ENCODE peak calls at places on chromosomes 13 and 19, in nine cellular contexts. F is kidney, Z is kidney epithelial cell, I is ELR, O is mucosa of descending colon, Q is bronchial epithelial cell, H is RPMI7951, X is mammary epithelial cell, A is WERI-Rb-1. P is an unnamed sample.

GRCh38 chr19:42596391-42597071 is 1.8 kb upstream of the CEACAM8 start:
- DNase-seq in F (peak), I (peak), Z (no peak), A (peak), X (no peak), H (peak), O (no peak), Q (peak), P (peak)

GRCh38 chr19:51637362-51637978 is 7.3 kb upstream of the SIGLEC5 start:
- DNase-seq in O (no peak), A (no peak), H (peak), Z (no peak), X (no peak), F (no peak), I (peak), Q (peak), P (no peak)

GRCh38 chr13:112473818-112474217 is 97.7 kb downstream of the SPACA7 start:
- DNase-seq in I (no peak), O (no peak), A (no peak), F (no peak), H (no peak), Q (no peak), Z (no peak), X (no peak), P (no peak)

GRCh38 chr19:48656840-48657474 is 11.0 kb upstream of the CA11 start:
- DNase-seq in I (peak), O (peak), X (peak), A (no peak), F (no peak), H (peak), Z (peak), Q (peak), P (peak)

GRCh38 chr13:30715837-30716236 is 19.5 kb upstream of the ALOX5AP start:
- DNase-seq in Q (peak), X (no peak), F (peak), O (no peak), H (no peak), A (no peak), I (no peak), Z (no peak), P (no peak)

GRCh38 chr19:4007836-4008539 is 452 bp downstream of the PIAS4 start:
- DNase-seq in X (no peak), Q (no peak), I (peak), F (no peak), A (peak), Z (no peak), H (peak), O (no peak), P (peak)

GRCh38 chr19:55069137-55069858 is 6.3 kb upstream of the RDH13 start:
- DNase-seq in Z (no peak), I (peak), Q (peak), F (peak), X (peak), O (peak), A (peak), H (no peak), P (peak)

GRCh38 chr19:34505321-34506025 is 23.9 kb downstream of the WTIP start:
- DNase-seq in F (no peak), X (no peak), I (no peak), O (no peak), Z (no peak), H (no peak), A (no peak), Q (no peak), P (no peak)

GRCh38 chr13:66152596-66152995 is 1077.5 kb downstream of the PCDH9 start:
- DNase-seq in X (no peak), Z (no peak), A (no peak), F (no peak), H (no peak), Q (no peak), O (no peak), I (no peak), P (no peak)

GRCh38 chr13:30872685-30873443 is 33.2 kb upstream of the MEDAG start:
- DNase-seq in A (no peak), Q (no peak), X (peak), F (no peak), I (peak), O (no peak), Z (peak), H (peak), P (peak)

GRCh38 chr13:51589793-51590192 is 5.5 kb downstream of the WDFY2 start:
- DNase-seq in X (no peak), H (no peak), I (peak), Q (no peak), A (no peak), Z (no peak), F (no peak), O (no peak), P (peak)

GRCh38 chr13:43663474-43664090 is 123.2 kb downstream of the ENOX1 start:
- DNase-seq in A (no peak), X (no peak), O (no peak), I (peak), Q (peak), Z (no peak), F (no peak), H (peak), P (peak)

GRCh38 chr19:41564515-41565383 is 11.2 kb upstream of the CEACAM21 start:
- DNase-seq in H (peak), A (peak), X (no peak), I (no peak), Q (no peak), O (no peak), Z (no peak), F (no peak), P (no peak)

GRCh38 chr13:53368948-53369347 is 340.3 kb downstream of the OLFM4 start:
- DNase-seq in H (no peak), Q (no peak), O (no peak), A (no peak), X (no peak), F (no peak), Z (no peak), I (no peak), P (no peak)

GRCh38 chr13:69856331-69856730 is 251.3 kb upstream of the ATXN8OS start:
- DNase-seq in I (peak), A (no peak), H (no peak), F (no peak), Q (peak), Z (peak), O (no peak), X (no peak), P (no peak)

GRCh38 chr13:113802761-113803160 is 43.7 kb downstream of the TMEM255B start:
- DNase-seq in H (no peak), I (no peak), A (no peak), Q (no peak), O (no peak), F (peak), Z (no peak), X (no peak), P (no peak)